ENCODE peak calls at places on chromosomes 12 and 14, in eight cellular contexts. One of them, this sample, is unnamed.

GRCh38 chr12:40344312-40344711 is 119.5 kb downstream of the LRRK2 start:
- DNase-seq in 8988T: no peak
- DNase-seq in NCI-H2171: no peak
- DNase-seq in activated T-helper 1 cell treated with Interleukin-2 at 50 U/mL for 16 hours: no peak
- DNase-seq in pancreas: no peak
- DNase-seq in transverse colon: no peak
- DNase-seq in HEK293T: no peak
- DNase-seq in AG10803: no peak
- DNase-seq in this sample: no peak

GRCh38 chr14:68603682-68604360 is 189.0 kb downstream of the ZFP36L1 start:
- DNase-seq in 8988T: no peak
- DNase-seq in NCI-H2171: no peak
- DNase-seq in activated T-helper 1 cell treated with Interleukin-2 at 50 U/mL for 16 hours: no peak
- DNase-seq in pancreas: no peak
- DNase-seq in transverse colon: no peak
- DNase-seq in HEK293T: no peak
- DNase-seq in AG10803: no peak
- DNase-seq in this sample: no peak

GRCh38 chr14:59428581-59429012 is 36.6 kb downstream of the GPR135 start:
- DNase-seq in 8988T: no peak
- DNase-seq in NCI-H2171: no peak
- DNase-seq in activated T-helper 1 cell treated with Interleukin-2 at 50 U/mL for 16 hours: no peak
- DNase-seq in pancreas: no peak
- DNase-seq in transverse colon: no peak
- DNase-seq in HEK293T: no peak
- DNase-seq in AG10803: peak
- DNase-seq in this sample: peak

GRCh38 chr12:122861586-122861970 is 26.3 kb downstream of the HIP1R start:
- DNase-seq in 8988T: no peak
- DNase-seq in NCI-H2171: no peak
- DNase-seq in activated T-helper 1 cell treated with Interleukin-2 at 50 U/mL for 16 hours: no peak
- DNase-seq in pancreas: no peak
- DNase-seq in transverse colon: no peak
- DNase-seq in HEK293T: no peak
- DNase-seq in AG10803: no peak
- DNase-seq in this sample: no peak

GRCh38 chr12:98660521-98660920 is 15.4 kb downstream of the APAF1 start:
- DNase-seq in 8988T: no peak
- DNase-seq in NCI-H2171: no peak
- DNase-seq in activated T-helper 1 cell treated with Interleukin-2 at 50 U/mL for 16 hours: no peak
- DNase-seq in pancreas: no peak
- DNase-seq in transverse colon: no peak
- DNase-seq in HEK293T: no peak
- DNase-seq in AG10803: no peak
- DNase-seq in this sample: no peak

GRCh38 chr12:32920506-32921085 is 24.0 kb upstream of the PKP2 start:
- DNase-seq in 8988T: no peak
- DNase-seq in NCI-H2171: no peak
- DNase-seq in activated T-helper 1 cell treated with Interleukin-2 at 50 U/mL for 16 hours: no peak
- DNase-seq in pancreas: no peak
- DNase-seq in transverse colon: no peak
- DNase-seq in HEK293T: no peak
- DNase-seq in AG10803: no peak
- DNase-seq in this sample: no peak

GRCh38 chr14:97456958-97457357 is 659.8 kb downstream of the VRK1 start:
- DNase-seq in 8988T: no peak
- DNase-seq in NCI-H2171: no peak
- DNase-seq in activated T-helper 1 cell treated with Interleukin-2 at 50 U/mL for 16 hours: peak
- DNase-seq in pancreas: no peak
- DNase-seq in transverse colon: no peak
- DNase-seq in HEK293T: no peak
- DNase-seq in AG10803: peak
- DNase-seq in this sample: no peak

GRCh38 chr12:120367924-120368788 is 808 bp downstream of the MSI1 start:
- DNase-seq in 8988T: no peak
- DNase-seq in NCI-H2171: peak
- DNase-seq in activated T-helper 1 cell treated with Interleukin-2 at 50 U/mL for 16 hours: no peak
- DNase-seq in pancreas: no peak
- DNase-seq in transverse colon: peak
- DNase-seq in HEK293T: peak
- DNase-seq in AG10803: no peak
- DNase-seq in this sample: no peak

GRCh38 chr14:103102689-103103260 is 8.2 kb downstream of the EXOC3L4 start:
- DNase-seq in 8988T: no peak
- DNase-seq in NCI-H2171: no peak
- DNase-seq in activated T-helper 1 cell treated with Interleukin-2 at 50 U/mL for 16 hours: no peak
- DNase-seq in pancreas: no peak
- DNase-seq in transverse colon: no peak
- DNase-seq in HEK293T: no peak
- DNase-seq in AG10803: no peak
- DNase-seq in this sample: no peak

GRCh38 chr14:76257842-76258397 is 106.2 kb downstream of the GPATCH2L start:
- DNase-seq in 8988T: no peak
- DNase-seq in NCI-H2171: no peak
- DNase-seq in activated T-helper 1 cell treated with Interleukin-2 at 50 U/mL for 16 hours: no peak
- DNase-seq in pancreas: no peak
- DNase-seq in transverse colon: no peak
- DNase-seq in HEK293T: no peak
- DNase-seq in AG10803: no peak
- DNase-seq in this sample: no peak

GRCh38 chr12:128734391-128734790 is 89.4 kb downstream of the SLC15A4 start:
- DNase-seq in 8988T: no peak
- DNase-seq in NCI-H2171: no peak
- DNase-seq in activated T-helper 1 cell treated with Interleukin-2 at 50 U/mL for 16 hours: no peak
- DNase-seq in pancreas: no peak
- DNase-seq in transverse colon: no peak
- DNase-seq in HEK293T: no peak
- DNase-seq in AG10803: no peak
- DNase-seq in this sample: no peak

GRCh38 chr14:63852817-63853730 is at the start of gene SYNE2:
- DNase-seq in 8988T: peak
- DNase-seq in NCI-H2171: peak
- DNase-seq in activated T-helper 1 cell treated with Interleukin-2 at 50 U/mL for 16 hours: peak
- DNase-seq in pancreas: peak
- DNase-seq in transverse colon: peak
- DNase-seq in HEK293T: peak
- DNase-seq in AG10803: peak
- DNase-seq in this sample: peak

GRCh38 chr12:104749555-104749954 is 208.5 kb downstream of the SLC41A2 start:
- DNase-seq in 8988T: no peak
- DNase-seq in NCI-H2171: no peak
- DNase-seq in activated T-helper 1 cell treated with Interleukin-2 at 50 U/mL for 16 hours: no peak
- DNase-seq in pancreas: no peak
- DNase-seq in transverse colon: no peak
- DNase-seq in HEK293T: no peak
- DNase-seq in AG10803: no peak
- DNase-seq in this sample: no peak

GRCh38 chr12:120649442-120650248 is 9.2 kb downstream of the CABP1 start:
- DNase-seq in 8988T: no peak
- DNase-seq in NCI-H2171: no peak
- DNase-seq in activated T-helper 1 cell treated with Interleukin-2 at 50 U/mL for 16 hours: no peak
- DNase-seq in pancreas: no peak
- DNase-seq in transverse colon: no peak
- DNase-seq in HEK293T: no peak
- DNase-seq in AG10803: no peak
- DNase-seq in this sample: no peak

GRCh38 chr12:101924647-101925046 is 47.3 kb downstream of the DRAM1 start:
- DNase-seq in 8988T: no peak
- DNase-seq in NCI-H2171: no peak
- DNase-seq in activated T-helper 1 cell treated with Interleukin-2 at 50 U/mL for 16 hours: no peak
- DNase-seq in pancreas: no peak
- DNase-seq in transverse colon: no peak
- DNase-seq in HEK293T: peak
- DNase-seq in AG10803: peak
- DNase-seq in this sample: no peak

GRCh38 chr12:12648284-12648683 is 36.6 kb downstream of the CREBL2 start:
- DNase-seq in 8988T: no peak
- DNase-seq in NCI-H2171: no peak
- DNase-seq in activated T-helper 1 cell treated with Interleukin-2 at 50 U/mL for 16 hours: no peak
- DNase-seq in pancreas: no peak
- DNase-seq in transverse colon: no peak
- DNase-seq in HEK293T: no peak
- DNase-seq in AG10803: no peak
- DNase-seq in this sample: no peak

GRCh38 chr12:3311027-3311402 is 180.0 kb upstream of the PRMT8 start:
- DNase-seq in 8988T: peak
- DNase-seq in NCI-H2171: no peak
- DNase-seq in activated T-helper 1 cell treated with Interleukin-2 at 50 U/mL for 16 hours: no peak
- DNase-seq in pancreas: peak
- DNase-seq in transverse colon: peak
- DNase-seq in HEK293T: no peak
- DNase-seq in AG10803: no peak
- DNase-seq in this sample: no peak

GRCh38 chr14:72404106-72404774 is 472.0 kb downstream of the RGS6 start:
- DNase-seq in 8988T: no peak
- DNase-seq in NCI-H2171: no peak
- DNase-seq in activated T-helper 1 cell treated with Interleukin-2 at 50 U/mL for 16 hours: no peak
- DNase-seq in pancreas: no peak
- DNase-seq in transverse colon: no peak
- DNase-seq in HEK293T: no peak
- DNase-seq in AG10803: no peak
- DNase-seq in this sample: no peak

GRCh38 chr12:56256326-56256960 is 1.7 kb downstream of the ANKRD52 start:
- DNase-seq in 8988T: no peak
- DNase-seq in NCI-H2171: no peak
- DNase-seq in activated T-helper 1 cell treated with Interleukin-2 at 50 U/mL for 16 hours: no peak
- DNase-seq in pancreas: no peak
- DNase-seq in transverse colon: no peak
- DNase-seq in HEK293T: no peak
- DNase-seq in AG10803: peak
- DNase-seq in this sample: no peak

GRCh38 chr14:50677527-50678063 is 9.5 kb upstream of the SAV1 start:
- DNase-seq in 8988T: no peak
- DNase-seq in NCI-H2171: no peak
- DNase-seq in activated T-helper 1 cell treated with Interleukin-2 at 50 U/mL for 16 hours: no peak
- DNase-seq in pancreas: no peak
- DNase-seq in transverse colon: no peak
- DNase-seq in HEK293T: no peak
- DNase-seq in AG10803: peak
- DNase-seq in this sample: peak

GRCh38 chr14:48331421-48331820 is 656.0 kb upstream of the MDGA2 start:
- DNase-seq in 8988T: no peak
- DNase-seq in NCI-H2171: no peak
- DNase-seq in activated T-helper 1 cell treated with Interleukin-2 at 50 U/mL for 16 hours: no peak
- DNase-seq in pancreas: no peak
- DNase-seq in transverse colon: no peak
- DNase-seq in HEK293T: no peak
- DNase-seq in AG10803: no peak
- DNase-seq in this sample: no peak

GRCh38 chr12:400828-401227 is 616 bp upstream of the CCDC77 start:
- DNase-seq in 8988T: no peak
- DNase-seq in NCI-H2171: no peak
- DNase-seq in activated T-helper 1 cell treated with Interleukin-2 at 50 U/mL for 16 hours: no peak
- DNase-seq in pancreas: no peak
- DNase-seq in transverse colon: no peak
- DNase-seq in HEK293T: no peak
- DNase-seq in AG10803: no peak
- DNase-seq in this sample: no peak